ENCODE peak calls at places on chromosomes 5 and 9, in four cellular contexts. One of them, this sample, is unnamed.

GRCh38 chr5:104186100-104186499 is 623.5 kb upstream of the NUDT12 start:
- DNase-seq in spleen: no peak
- DNase-seq in stomach: no peak
- DNase-seq in A549: peak
- DNase-seq in this sample: no peak

GRCh38 chr9:36862206-36863145 is 171.6 kb downstream of the PAX5 start:
- DNase-seq in spleen: peak
- DNase-seq in stomach: peak
- DNase-seq in A549: peak
- DNase-seq in this sample: no peak

GRCh38 chr9:126615791-126616447 is 2.2 kb downstream of the LMX1B start:
- DNase-seq in stomach: no peak
- DNase-seq in spleen: no peak
- DNase-seq in A549: no peak
- DNase-seq in this sample: no peak

GRCh38 chr5:171649002-171649401 is 136.6 kb upstream of the SMIM23 start:
- DNase-seq in stomach: no peak
- DNase-seq in A549: no peak
- DNase-seq in spleen: no peak
- DNase-seq in this sample: no peak

GRCh38 chr9:91156451-91157234 is 205.1 kb downstream of the AUH start:
- DNase-seq in spleen: no peak
- DNase-seq in A549: no peak
- DNase-seq in stomach: peak
- DNase-seq in this sample: peak

GRCh38 chr5:65482280-65482726 is 583 bp upstream of the ADAMTS6 start:
- DNase-seq in spleen: no peak
- DNase-seq in A549: no peak
- DNase-seq in stomach: no peak
- DNase-seq in this sample: no peak

GRCh38 chr9:4553951-4554381 is 63.7 kb downstream of the SLC1A1 start:
- DNase-seq in A549: no peak
- DNase-seq in spleen: no peak
- DNase-seq in stomach: no peak
- DNase-seq in this sample: no peak

GRCh38 chr5:137069358-137069757 is 429.8 kb downstream of the SPOCK1 start:
- DNase-seq in A549: no peak
- DNase-seq in spleen: no peak
- DNase-seq in stomach: no peak
- DNase-seq in this sample: no peak

GRCh38 chr5:178308541-178309092 is 76.0 kb upstream of the PHYKPL start:
- DNase-seq in A549: no peak
- DNase-seq in stomach: no peak
- DNase-seq in spleen: peak
- DNase-seq in this sample: no peak

GRCh38 chr5:37776826-37777225 is 63.0 kb downstream of the GDNF start:
- DNase-seq in stomach: no peak
- DNase-seq in spleen: no peak
- DNase-seq in A549: no peak
- DNase-seq in this sample: no peak

GRCh38 chr5:136192526-136193395 is at the start of gene SMIM32:
- DNase-seq in spleen: peak
- DNase-seq in stomach: no peak
- DNase-seq in A549: no peak
- DNase-seq in this sample: peak

GRCh38 chr9:94861589-94862241 is 135.2 kb downstream of the AOPEP start:
- DNase-seq in stomach: no peak
- DNase-seq in spleen: no peak
- DNase-seq in A549: peak
- DNase-seq in this sample: no peak

GRCh38 chr9:9598723-9599122 is 1014.1 kb downstream of the PTPRD start:
- DNase-seq in A549: no peak
- DNase-seq in stomach: no peak
- DNase-seq in spleen: no peak
- DNase-seq in this sample: no peak

GRCh38 chr5:165202144-165202910 is 1696.9 kb downstream of the MAT2B start:
- DNase-seq in stomach: no peak
- DNase-seq in spleen: no peak
- DNase-seq in A549: no peak
- DNase-seq in this sample: no peak

GRCh38 chr5:132526974-132527564 is 16.3 kb downstream of the IL5 start:
- DNase-seq in spleen: no peak
- DNase-seq in A549: no peak
- DNase-seq in stomach: no peak
- DNase-seq in this sample: no peak

GRCh38 chr5:160460377-160461049 is 38.9 kb downstream of the PTTG1 start:
- DNase-seq in A549: no peak
- DNase-seq in stomach: no peak
- DNase-seq in spleen: no peak
- DNase-seq in this sample: no peak

GRCh38 chr5:56350030-56350594 is 117.0 kb upstream of the ANKRD55 start:
- DNase-seq in stomach: no peak
- DNase-seq in spleen: no peak
- DNase-seq in A549: no peak
- DNase-seq in this sample: no peak

GRCh38 chr5:107680099-107680498 is 9.4 kb upstream of the EFNA5 start:
- DNase-seq in stomach: no peak
- DNase-seq in spleen: no peak
- DNase-seq in A549: no peak
- DNase-seq in this sample: no peak

GRCh38 chr9:37149646-37150308 is 29.4 kb downstream of the ZCCHC7 start:
- DNase-seq in A549: no peak
- DNase-seq in spleen: no peak
- DNase-seq in stomach: no peak
- DNase-seq in this sample: no peak

GRCh38 chr9:407255-407654 is 192.6 kb downstream of the DOCK8 start:
- DNase-seq in spleen: no peak
- DNase-seq in stomach: no peak
- DNase-seq in A549: peak
- DNase-seq in this sample: no peak

GRCh38 chr5:56815657-56816545 is 552 bp downstream of the MAP3K1 start:
- DNase-seq in stomach: peak
- DNase-seq in spleen: peak
- DNase-seq in A549: peak
- DNase-seq in this sample: no peak

GRCh38 chr5:84487963-84488362 is 103.3 kb upstream of the EDIL3 start:
- DNase-seq in stomach: no peak
- DNase-seq in spleen: no peak
- DNase-seq in A549: no peak
- DNase-seq in this sample: no peak

GRCh38 chr9:92055624-92056023 is 59.6 kb downstream of the SPTLC1 start:
- DNase-seq in spleen: no peak
- DNase-seq in A549: no peak
- DNase-seq in stomach: no peak
- DNase-seq in this sample: no peak

GRCh38 chr5:180673371-180674252 is 24.2 kb upstream of the FLT4 start:
- DNase-seq in spleen: no peak
- DNase-seq in stomach: no peak
- DNase-seq in A549: no peak
- DNase-seq in this sample: no peak

GRCh38 chr5:442335-443238 is at the start of gene EXOC3:
- DNase-seq in stomach: peak
- DNase-seq in A549: peak
- DNase-seq in spleen: peak
- DNase-seq in this sample: no peak

GRCh38 chr5:42242210-42242609 is 181.0 kb upstream of the GHR start:
- DNase-seq in stomach: no peak
- DNase-seq in A549: no peak
- DNase-seq in spleen: no peak
- DNase-seq in this sample: no peak

GRCh38 chr5:177372534-177372896 is 11.7 kb upstream of the SLC34A1 start:
- DNase-seq in stomach: no peak
- DNase-seq in spleen: no peak
- DNase-seq in A549: no peak
- DNase-seq in this sample: no peak

GRCh38 chr9:22169732-22170131 is 160.6 kb upstream of the CDKN2B start:
- DNase-seq in A549: no peak
- DNase-seq in stomach: no peak
- DNase-seq in spleen: no peak
- DNase-seq in this sample: no peak

GRCh38 chr9:90915693-90916092 is 114.1 kb downstream of the SYK start:
- DNase-seq in spleen: peak
- DNase-seq in A549: peak
- DNase-seq in stomach: peak
- DNase-seq in this sample: no peak

GRCh38 chr5:1200495-1201326 is 684 bp upstream of the SLC6A19 start:
- DNase-seq in A549: no peak
- DNase-seq in stomach: no peak
- DNase-seq in spleen: no peak
- DNase-seq in this sample: no peak

GRCh38 chr5:42896523-42896922 is 84.8 kb upstream of the SELENOP start:
- DNase-seq in A549: no peak
- DNase-seq in stomach: no peak
- DNase-seq in spleen: no peak
- DNase-seq in this sample: no peak

DNA sequence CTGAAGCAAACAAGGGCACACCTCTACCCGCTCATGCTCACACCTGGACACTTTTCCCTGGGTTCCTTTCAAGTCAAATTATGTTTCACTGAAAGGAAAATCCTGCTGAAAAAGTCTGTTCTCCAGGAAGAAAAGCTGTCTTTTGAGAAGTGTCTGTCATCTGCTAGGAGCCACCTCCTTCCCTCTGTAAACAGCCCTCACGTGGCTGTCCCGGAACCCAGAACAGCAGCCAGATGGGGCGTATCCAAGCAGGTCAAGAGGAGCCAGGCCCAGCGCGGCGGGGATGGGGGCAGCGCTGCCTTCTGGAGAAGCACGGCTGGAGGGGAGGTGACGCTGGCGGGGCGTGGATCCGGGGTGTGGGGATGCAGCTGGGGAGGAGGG is at the start of gene PNPLA7:
- DNase-seq in A549: peak
- DNase-seq in stomach: peak
- DNase-seq in spleen: peak
- DNase-seq in this sample: peak
- TF ChIP-seq POLR2A in A549: no peak
- TF ChIP-seq POLR2A in stomach: no peak
- TF ChIP-seq POLR2A in spleen: no peak
- TF ChIP-seq POLR2A in this sample: no peak

GRCh38 chr9:124661184-124661755 is 109.8 kb downstream of the NR6A1 start:
- DNase-seq in A549: no peak
- DNase-seq in spleen: no peak
- DNase-seq in stomach: no peak
- DNase-seq in this sample: no peak
- TF ChIP-seq POLR2A in A549: no peak
- TF ChIP-seq POLR2A in spleen: no peak
- TF ChIP-seq POLR2A in stomach: no peak
- TF ChIP-seq POLR2A in this sample: no peak

GRCh38 chr5:10762178-10762775 is 1.2 kb upstream of the DAP start:
- DNase-seq in spleen: peak
- DNase-seq in stomach: peak
- DNase-seq in A549: no peak
- DNase-seq in this sample: no peak

GRCh38 chr5:10761842-10762165 is 770 bp upstream of the DAP start:
- DNase-seq in spleen: no peak
- DNase-seq in stomach: no peak
- DNase-seq in A549: no peak
- DNase-seq in this sample: no peak

GRCh38 chr5:10759111-10759510 is 1.9 kb downstream of the DAP start:
- DNase-seq in stomach: no peak
- DNase-seq in spleen: no peak
- DNase-seq in A549: no peak
- DNase-seq in this sample: no peak

GRCh38 chr5:10760976-10761841 is at the start of gene DAP:
- DNase-seq in stomach: peak
- DNase-seq in A549: peak
- DNase-seq in spleen: peak
- DNase-seq in this sample: peak

GRCh38 chr5:10760033-10760975 is 730 bp downstream of the DAP start:
- DNase-seq in A549: peak
- DNase-seq in spleen: no peak
- DNase-seq in stomach: peak
- DNase-seq in this sample: no peak
- TF ChIP-seq POLR2A in A549: no peak
- TF ChIP-seq POLR2A in spleen: no peak
- TF ChIP-seq POLR2A in stomach: no peak
- TF ChIP-seq POLR2A in this sample: no peak

GRCh38 chr9:18768951-18769622 is 263.9 kb downstream of the SAXO1 start:
- DNase-seq in stomach: no peak
- DNase-seq in spleen: no peak
- DNase-seq in A549: no peak
- DNase-seq in this sample: no peak
- TF ChIP-seq POLR2A in stomach: no peak
- TF ChIP-seq POLR2A in spleen: no peak
- TF ChIP-seq POLR2A in A549: no peak
- TF ChIP-seq POLR2A in this sample: no peak

DNA sequence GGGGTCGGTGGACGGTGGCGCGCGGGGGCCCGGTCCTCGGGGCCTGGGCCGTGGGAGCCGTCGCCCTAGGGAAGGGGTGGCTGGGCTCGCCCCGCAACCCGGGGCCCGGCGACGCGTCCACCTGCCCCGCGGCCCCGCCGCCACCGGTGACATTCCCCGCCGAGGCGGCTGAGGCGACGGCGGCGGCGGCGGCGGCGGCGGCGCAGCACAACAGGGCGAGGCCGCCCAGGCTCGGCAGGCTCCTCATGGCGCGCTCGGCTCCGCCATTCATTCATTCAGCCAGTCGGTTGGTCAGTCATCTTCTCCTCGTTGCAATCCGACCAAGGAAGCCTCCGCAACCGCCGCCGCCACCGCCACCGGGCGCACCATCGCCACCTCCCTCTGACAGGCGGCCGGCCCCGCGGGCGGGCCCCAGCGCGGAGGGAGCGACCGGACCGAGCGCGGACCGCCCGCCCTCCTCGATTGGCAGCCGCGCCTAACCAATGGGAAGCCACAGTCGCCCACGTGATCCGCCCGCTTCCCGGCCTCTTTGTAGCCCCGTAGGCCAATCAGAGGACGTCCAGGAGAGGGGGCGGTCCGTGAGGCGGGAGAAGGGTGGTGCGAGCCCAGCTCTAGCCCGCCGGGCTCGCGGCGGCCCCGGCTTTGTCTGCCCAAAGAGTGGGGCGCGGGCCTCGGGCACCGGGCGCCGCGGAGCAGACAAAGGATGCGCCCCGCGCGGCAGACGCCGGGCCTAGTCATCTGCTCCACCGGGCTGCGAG is at the start of gene MEGF9:
- DNase-seq in A549: peak
- DNase-seq in stomach: peak
- DNase-seq in spleen: peak
- DNase-seq in this sample: peak
- TF ChIP-seq POLR2A in A549: peak
- TF ChIP-seq POLR2A in stomach: no peak
- TF ChIP-seq POLR2A in spleen: peak
- TF ChIP-seq POLR2A in this sample: peak